ENCODE peak calls at places on chromosomes 11 and 22, in four cellular contexts. F, U, I and P are unnamed samples.

GRCh38 chr11:1223346-1224108 is 661 bp downstream of the MUC5B start:
- DNase-seq in U (no peak), F (no peak), I (no peak), P (no peak)

GRCh38 chr11:46353706-46354105 is 6.4 kb downstream of the DGKZ start:
- DNase-seq in F (no peak), U (no peak), I (no peak), P (no peak)

GRCh38 chr11:107384136-107384535 is 73.5 kb downstream of the CWF19L2 start:
- DNase-seq in U (no peak), I (no peak), F (no peak), P (no peak)

GRCh38 chr22:25388866-25389540 is 169.6 kb downstream of the CRYBB2 start:
- DNase-seq in F (no peak), U (no peak), I (no peak), P (no peak)

GRCh38 chr11:113288286-113288863 is 26.0 kb upstream of the TTC12 start:
- DNase-seq in F (no peak), U (no peak), I (no peak), P (no peak)

GRCh38 chr22:32904044-32904443 is 102.5 kb downstream of the TIMP3 start:
- DNase-seq in F (no peak), I (peak), U (peak), P (peak)

GRCh38 chr11:64299847-64300648 is at the start of gene CATSPERZ:
- DNase-seq in F (no peak), I (no peak), U (no peak), P (no peak)

GRCh38 chr11:111526501-111526900 is 11.9 kb downstream of the HOATZ start:
- DNase-seq in U (no peak), F (no peak), I (no peak), P (no peak)

GRCh38 chr22:42862045-42862734 is 5.1 kb upstream of the ARFGAP3 start:
- DNase-seq in U (no peak), I (no peak), F (no peak), P (no peak)

GRCh38 chr11:126697937-126698336 is 302.6 kb downstream of the KIRREL3 start:
- DNase-seq in I (no peak), U (no peak), F (no peak), P (no peak)

GRCh38 chr22:10741210-10741609 is 4786.8 kb upstream of the OR11H1 start:
- DNase-seq in U (no peak), I (no peak), F (no peak), P (no peak)

GRCh38 chr11:12696911-12697581 is 22.8 kb downstream of the TEAD1 start:
- DNase-seq in F (no peak), U (no peak), I (peak), P (no peak)

GRCh38 chr22:21457023-21457787 is 10.0 kb upstream of the TMEM191C start:
- DNase-seq in U (peak), F (no peak), I (no peak), P (no peak)

GRCh38 chr11:42013656-42014201 is 554.3 kb upstream of the LRRC4C start:
- DNase-seq in I (no peak), U (no peak), F (no peak), P (no peak)

GRCh38 chr11:284081-285020 is 4.6 kb upstream of the PGGHG start:
- DNase-seq in U (no peak), I (no peak), F (no peak), P (no peak)

GRCh38 chr11:69367211-69367964 is 73.4 kb downstream of the MYEOV start:
- DNase-seq in F (no peak), I (no peak), U (no peak), P (no peak)

GRCh38 chr11:19723572-19724342 is 11.1 kb downstream of the NAV2 start:
- DNase-seq in F (peak), I (peak), U (no peak), P (peak)

GRCh38 chr11:90476442-90477007 is 253.7 kb upstream of the CHORDC1 start:
- DNase-seq in I (peak), U (peak), F (no peak), P (peak)
- TF ChIP-seq CTCF in I (no peak), U (peak), F (no peak), P (no peak)

GRCh38 chr11:121337078-121337477 is 44.5 kb downstream of the SC5D start:
- DNase-seq in U (no peak), I (no peak), F (no peak), P (no peak)

GRCh38 chr11:121337740-121338272 is 45.2 kb downstream of the SC5D start:
- DNase-seq in F (no peak), U (no peak), I (no peak), P (no peak)

GRCh38 chr11:121336279-121336947 is 43.8 kb downstream of the SC5D start:
- DNase-seq in I (no peak), U (no peak), F (no peak), P (no peak)

GRCh38 chr11:121338536-121338935 is 46.0 kb downstream of the SC5D start:
- DNase-seq in U (no peak), F (no peak), I (no peak), P (no peak)

GRCh38 chr11:121334973-121335711 is 42.6 kb downstream of the SC5D start:
- DNase-seq in F (no peak), I (no peak), U (no peak), P (no peak)
- TF ChIP-seq CTCF in F (no peak), I (no peak), U (no peak), P (no peak)

GRCh38 chr22:31040542-31041398 is 40.3 kb upstream of the SMTN start:
- DNase-seq in I (no peak), U (no peak), F (no peak), P (no peak)

GRCh38 chr22:31039393-31039792 is 41.7 kb upstream of the SMTN start:
- DNase-seq in F (no peak), U (no peak), I (no peak), P (no peak)

GRCh38 chr22:31038686-31039085 is 42.4 kb upstream of the SMTN start:
- DNase-seq in I (no peak), F (no peak), U (no peak), P (no peak)

DNA sequence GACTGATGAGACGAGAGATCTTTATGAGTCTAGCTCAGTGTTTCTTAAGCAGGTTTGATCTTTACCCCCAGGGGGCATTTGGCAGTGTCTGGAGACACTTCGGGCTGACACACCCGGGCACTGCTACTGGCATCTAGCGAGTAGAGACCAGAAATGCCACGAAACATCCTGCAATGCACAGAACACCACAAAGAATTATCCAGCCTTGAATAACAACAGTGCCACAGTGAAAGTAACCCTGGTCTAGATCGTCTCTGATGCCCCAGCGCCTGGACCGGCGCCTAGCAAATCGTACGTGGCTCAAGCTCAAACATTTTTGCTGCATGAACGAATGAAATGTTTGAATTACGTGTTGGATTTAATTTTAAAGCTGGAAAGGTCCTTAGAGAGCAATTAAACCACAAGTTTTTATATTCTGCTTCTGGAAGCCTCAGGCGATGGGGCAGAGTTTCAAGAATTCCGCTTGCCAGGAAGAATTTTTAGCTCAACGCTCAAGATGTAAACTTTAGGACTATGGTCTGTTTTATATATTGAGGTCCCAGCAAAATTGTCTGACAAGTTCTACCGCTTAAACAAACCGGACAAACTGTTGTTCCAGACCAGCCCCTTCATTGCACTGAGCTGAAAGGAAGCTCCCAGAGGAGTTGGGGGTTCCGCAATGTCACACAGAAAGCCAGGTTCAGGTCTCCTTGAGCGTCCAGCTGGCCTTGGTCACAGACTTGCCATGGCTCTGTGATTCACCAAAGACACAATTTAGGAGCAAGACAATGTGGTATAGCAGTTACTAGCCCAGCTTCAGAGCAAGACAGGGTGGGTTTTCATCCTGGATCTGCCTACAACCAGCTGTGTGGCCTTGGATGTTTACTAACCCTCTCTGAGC is 44.2 kb upstream of the SMTN start:
- DNase-seq in F (no peak), U (no peak), I (no peak), P (peak)
- TF ChIP-seq CTCF in F (no peak), U (no peak), I (no peak), P (peak)

GRCh38 chr11:88434333-88434976 is 96.9 kb upstream of the CTSC start:
- DNase-seq in F (no peak), I (no peak), U (no peak), P (no peak)

GRCh38 chr11:88431675-88432341 is 94.3 kb upstream of the CTSC start:
- DNase-seq in F (no peak), U (no peak), I (no peak), P (no peak)

GRCh38 chr11:88428959-88429358 is 91.4 kb upstream of the CTSC start:
- DNase-seq in U (no peak), F (no peak), I (no peak), P (no peak)

GRCh38 chr11:88435405-88435804 is 97.9 kb upstream of the CTSC start:
- DNase-seq in F (no peak), U (no peak), I (no peak), P (no peak)

GRCh38 chr11:88433546-88434230 is 96.2 kb upstream of the CTSC start:
- DNase-seq in U (no peak), I (no peak), F (no peak), P (no peak)
- TF ChIP-seq CTCF in U (no peak), I (no peak), F (no peak), P (no peak)

GRCh38 chr11:17768547-17768946 is 34.0 kb downstream of the KCNC1 start:
- DNase-seq in F (no peak), I (no peak), U (no peak), P (no peak)

GRCh38 chr11:17770917-17771316 is 36.3 kb downstream of the KCNC1 start:
- DNase-seq in U (no peak), I (no peak), F (no peak), P (no peak)

GRCh38 chr11:17771415-17771814 is 36.8 kb downstream of the KCNC1 start:
- DNase-seq in I (no peak), F (no peak), U (no peak), P (no peak)

GRCh38 chr11:17769218-17769617 is 34.6 kb downstream of the KCNC1 start:
- DNase-seq in I (no peak), U (no peak), F (no peak), P (no peak)

DNA sequence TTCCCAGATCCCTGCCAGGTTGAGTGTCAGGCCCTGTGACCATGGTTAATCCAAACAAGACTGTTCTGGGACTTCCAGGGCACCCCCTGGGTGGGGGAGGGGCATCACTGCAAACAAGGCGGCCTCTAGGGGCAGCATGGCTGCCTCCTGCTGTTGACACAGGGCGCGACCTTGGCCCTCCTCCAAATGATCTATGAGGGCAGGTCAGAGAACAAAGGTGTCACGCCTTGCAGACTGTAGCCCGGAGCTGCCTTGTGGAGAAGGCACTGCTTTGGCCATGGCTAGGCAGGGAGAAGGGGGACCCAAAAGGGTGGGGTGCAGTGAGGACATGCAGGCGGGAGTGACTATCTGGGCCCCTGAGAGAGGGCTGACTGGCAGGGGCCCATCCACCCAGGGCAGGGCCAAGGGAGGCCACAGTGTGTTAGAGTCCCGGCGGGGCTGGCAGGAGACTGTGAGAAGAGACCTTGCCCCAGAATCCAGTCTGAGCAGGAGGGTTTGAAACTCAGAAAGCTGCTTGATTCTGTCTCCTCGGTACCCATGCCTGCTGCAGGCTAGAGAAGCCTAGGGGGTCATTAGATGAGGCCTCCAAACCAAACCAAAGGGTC is 35.6 kb downstream of the KCNC1 start:
- DNase-seq in U (no peak), I (no peak), F (no peak), P (peak)
- TF ChIP-seq CTCF in U (peak), I (no peak), F (no peak), P (no peak)

GRCh38 chr22:49992921-49993648 is 19.5 kb downstream of the IL17REL start:
- DNase-seq in U (peak), F (peak), I (no peak), P (peak)
- TF ChIP-seq CTCF in U (peak), F (peak), I (peak), P (peak)

DNA sequence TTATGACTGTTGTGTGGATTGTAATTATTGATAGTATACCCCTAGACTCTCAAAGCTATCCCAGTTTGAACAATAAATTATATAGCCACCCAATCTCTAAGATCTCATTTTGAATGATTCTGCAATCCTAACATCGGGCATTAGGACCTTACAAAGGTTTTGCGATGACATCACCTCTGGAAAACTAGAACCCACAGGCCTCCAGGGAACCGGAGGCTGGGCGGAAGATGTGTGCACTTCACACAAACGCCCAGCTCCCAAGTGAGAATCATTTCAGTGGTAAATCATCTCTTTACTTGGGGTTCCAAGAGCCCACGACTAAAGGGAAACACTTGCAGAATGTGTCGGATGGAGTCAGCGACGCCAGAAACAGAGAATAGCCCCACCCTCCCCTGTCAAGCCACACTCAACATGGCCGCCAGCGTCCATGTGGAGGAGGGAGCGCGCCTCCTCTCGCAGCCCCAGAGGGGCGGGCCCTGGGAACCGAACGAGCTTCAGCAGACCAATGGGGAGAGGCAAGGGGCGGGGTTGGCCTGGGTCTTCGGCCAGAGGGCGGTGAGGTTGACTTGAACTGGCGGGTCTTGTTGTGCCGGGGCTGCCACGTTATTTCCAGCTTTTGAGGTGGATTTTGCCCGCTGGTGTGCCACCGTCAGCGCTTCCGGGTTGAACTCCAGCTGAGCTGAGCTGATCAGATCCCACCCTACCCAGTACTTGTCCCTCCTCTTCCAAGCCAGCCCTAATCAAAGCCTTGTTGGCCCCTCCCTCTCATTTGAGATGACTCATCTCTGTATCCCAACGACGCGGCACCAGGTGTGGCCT is 8.4 kb upstream of the MRPL48 start:
- DNase-seq in U (peak), F (peak), I (peak), P (peak)
- TF ChIP-seq CTCF in U (no peak), F (no peak), I (no peak), P (no peak)